ENCODE peak calls at places on chromosomes 4 and X, in nine cellular contexts. One of them, this sample, is unnamed.

GRCh38 chr4:182808673-182809416 is 108.3 kb downstream of the DCTD start:
- DNase-seq in body of pancreas: no peak
- DNase-seq in glutamatergic neuron: no peak
- DNase-seq in epithelial cell of esophagus: peak
- DNase-seq in fibroblast of pulmonary artery: peak
- DNase-seq in Calu3: no peak
- DNase-seq in B cell: peak
- DNase-seq in pancreas: no peak
- DNase-seq in SK-N-SH: no peak
- DNase-seq in this sample: no peak

GRCh38 chr4:53055274-53055673 is 193.2 kb downstream of the RASL11B start:
- DNase-seq in body of pancreas: no peak
- DNase-seq in glutamatergic neuron: no peak
- DNase-seq in epithelial cell of esophagus: peak
- DNase-seq in fibroblast of pulmonary artery: peak
- DNase-seq in Calu3: no peak
- DNase-seq in B cell: no peak
- DNase-seq in pancreas: no peak
- DNase-seq in SK-N-SH: peak
- DNase-seq in this sample: no peak

GRCh38 chr4:87073570-87074470 is 139.0 kb downstream of the AFF1 start:
- DNase-seq in body of pancreas: no peak
- DNase-seq in glutamatergic neuron: peak
- DNase-seq in epithelial cell of esophagus: peak
- DNase-seq in fibroblast of pulmonary artery: no peak
- DNase-seq in Calu3: no peak
- DNase-seq in B cell: peak
- DNase-seq in pancreas: no peak
- DNase-seq in SK-N-SH: peak
- DNase-seq in this sample: no peak

GRCh38 chrX:53563324-53563723 is 123.2 kb downstream of the HUWE1 start:
- DNase-seq in body of pancreas: no peak
- DNase-seq in glutamatergic neuron: no peak
- DNase-seq in epithelial cell of esophagus: no peak
- DNase-seq in fibroblast of pulmonary artery: no peak
- DNase-seq in Calu3: no peak
- DNase-seq in B cell: no peak
- DNase-seq in pancreas: no peak
- DNase-seq in SK-N-SH: no peak
- DNase-seq in this sample: no peak

GRCh38 chr4:189202182-189202868 is 738.3 kb upstream of the FRG1 start:
- DNase-seq in body of pancreas: peak
- DNase-seq in glutamatergic neuron: peak
- DNase-seq in epithelial cell of esophagus: peak
- DNase-seq in fibroblast of pulmonary artery: peak
- DNase-seq in Calu3: peak
- DNase-seq in B cell: peak
- DNase-seq in pancreas: peak
- DNase-seq in SK-N-SH: peak
- DNase-seq in this sample: no peak

GRCh38 chrX:120575379-120576114 is 14.8 kb upstream of the CUL4B start:
- DNase-seq in body of pancreas: no peak
- DNase-seq in glutamatergic neuron: no peak
- DNase-seq in epithelial cell of esophagus: no peak
- DNase-seq in fibroblast of pulmonary artery: no peak
- DNase-seq in Calu3: no peak
- DNase-seq in B cell: no peak
- DNase-seq in pancreas: no peak
- DNase-seq in SK-N-SH: no peak
- DNase-seq in this sample: no peak

GRCh38 chr4:113040793-113041192 is 8.7 kb upstream of the ANK2 start:
- DNase-seq in body of pancreas: no peak
- DNase-seq in glutamatergic neuron: no peak
- DNase-seq in epithelial cell of esophagus: no peak
- DNase-seq in fibroblast of pulmonary artery: no peak
- DNase-seq in Calu3: no peak
- DNase-seq in B cell: no peak
- DNase-seq in pancreas: no peak
- DNase-seq in SK-N-SH: no peak
- DNase-seq in this sample: no peak

GRCh38 chrX:126550816-126551215 is 1.8 kb downstream of the DCAF12L1 start:
- DNase-seq in body of pancreas: no peak
- DNase-seq in glutamatergic neuron: no peak
- DNase-seq in epithelial cell of esophagus: no peak
- DNase-seq in fibroblast of pulmonary artery: no peak
- DNase-seq in Calu3: no peak
- DNase-seq in B cell: no peak
- DNase-seq in pancreas: no peak
- DNase-seq in SK-N-SH: no peak
- DNase-seq in this sample: no peak

GRCh38 chrX:71660562-71661416 is 6.6 kb upstream of the LOC101059915 start:
- DNase-seq in body of pancreas: no peak
- DNase-seq in glutamatergic neuron: no peak
- DNase-seq in epithelial cell of esophagus: peak
- DNase-seq in fibroblast of pulmonary artery: no peak
- DNase-seq in Calu3: no peak
- DNase-seq in B cell: no peak
- DNase-seq in pancreas: no peak
- DNase-seq in SK-N-SH: no peak
- DNase-seq in this sample: no peak

GRCh38 chr4:37648084-37648817 is 37.9 kb downstream of the RELL1 start:
- DNase-seq in body of pancreas: peak
- DNase-seq in glutamatergic neuron: no peak
- DNase-seq in epithelial cell of esophagus: peak
- DNase-seq in fibroblast of pulmonary artery: peak
- DNase-seq in Calu3: peak
- DNase-seq in B cell: no peak
- DNase-seq in pancreas: peak
- DNase-seq in SK-N-SH: no peak
- DNase-seq in this sample: no peak

GRCh38 chr4:137070614-137071013 is 461.7 kb downstream of the PCDH18 start:
- DNase-seq in body of pancreas: no peak
- DNase-seq in glutamatergic neuron: no peak
- DNase-seq in epithelial cell of esophagus: no peak
- DNase-seq in fibroblast of pulmonary artery: no peak
- DNase-seq in Calu3: no peak
- DNase-seq in B cell: no peak
- DNase-seq in pancreas: no peak
- DNase-seq in SK-N-SH: peak
- DNase-seq in this sample: no peak

GRCh38 chr4:147340111-147340510 is 140.8 kb upstream of the EDNRA start:
- DNase-seq in body of pancreas: no peak
- DNase-seq in glutamatergic neuron: no peak
- DNase-seq in epithelial cell of esophagus: peak
- DNase-seq in fibroblast of pulmonary artery: peak
- DNase-seq in Calu3: no peak
- DNase-seq in B cell: no peak
- DNase-seq in pancreas: no peak
- DNase-seq in SK-N-SH: no peak
- DNase-seq in this sample: no peak

GRCh38 chr4:153260553-153261306 is 56.5 kb downstream of the TRIM2 start:
- DNase-seq in body of pancreas: no peak
- DNase-seq in glutamatergic neuron: no peak
- DNase-seq in epithelial cell of esophagus: no peak
- DNase-seq in fibroblast of pulmonary artery: peak
- DNase-seq in Calu3: no peak
- DNase-seq in B cell: no peak
- DNase-seq in pancreas: no peak
- DNase-seq in SK-N-SH: peak
- DNase-seq in this sample: no peak

GRCh38 chr4:102172341-102172740 is 172.9 kb downstream of the SLC39A8 start:
- DNase-seq in body of pancreas: no peak
- DNase-seq in glutamatergic neuron: no peak
- DNase-seq in epithelial cell of esophagus: no peak
- DNase-seq in fibroblast of pulmonary artery: no peak
- DNase-seq in Calu3: no peak
- DNase-seq in B cell: no peak
- DNase-seq in pancreas: no peak
- DNase-seq in SK-N-SH: no peak
- DNase-seq in this sample: no peak

GRCh38 chr4:150960818-150961217 is 54.3 kb downstream of the LRBA start:
- DNase-seq in body of pancreas: no peak
- DNase-seq in glutamatergic neuron: peak
- DNase-seq in epithelial cell of esophagus: peak
- DNase-seq in fibroblast of pulmonary artery: peak
- DNase-seq in Calu3: peak
- DNase-seq in B cell: peak
- DNase-seq in pancreas: no peak
- DNase-seq in SK-N-SH: peak
- DNase-seq in this sample: no peak

DNA sequence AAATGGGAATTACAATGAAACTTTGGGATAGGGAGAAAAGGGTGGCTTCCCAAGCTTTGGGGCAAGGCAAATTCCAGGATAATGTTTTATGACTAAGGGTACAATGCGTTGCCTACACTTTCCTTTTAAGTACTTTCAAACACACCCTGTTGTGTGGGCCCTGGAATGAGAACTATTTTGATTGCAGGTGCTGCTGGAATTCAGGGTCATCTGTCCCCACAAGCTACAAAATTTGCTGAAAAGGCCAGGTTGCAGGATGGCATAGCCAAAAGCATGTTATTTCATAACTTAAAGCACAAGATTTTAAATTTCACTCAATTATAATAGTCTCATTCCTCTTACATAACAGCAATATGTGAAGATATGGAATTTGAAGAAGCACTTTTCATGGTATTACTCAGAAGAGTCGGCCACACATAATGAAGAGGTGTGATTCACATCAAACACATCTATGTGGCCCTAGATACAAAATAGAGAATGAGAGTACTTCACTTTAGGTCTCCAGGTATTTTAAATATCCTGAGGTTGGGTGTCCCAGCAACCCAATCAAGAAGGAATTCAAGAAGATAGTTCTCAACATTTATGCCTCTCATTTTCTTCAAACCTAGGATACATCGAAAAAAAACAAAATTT is 89.3 kb downstream of the APBB2 start:
- DNase-seq in body of pancreas: no peak
- DNase-seq in glutamatergic neuron: no peak
- DNase-seq in epithelial cell of esophagus: peak
- DNase-seq in fibroblast of pulmonary artery: no peak
- DNase-seq in Calu3: no peak
- DNase-seq in B cell: no peak
- DNase-seq in pancreas: no peak
- DNase-seq in SK-N-SH: no peak
- DNase-seq in this sample: no peak
- TF ChIP-seq CTCF in body of pancreas: no peak
- TF ChIP-seq CTCF in glutamatergic neuron: no peak
- TF ChIP-seq CTCF in epithelial cell of esophagus: no peak
- TF ChIP-seq CTCF in fibroblast of pulmonary artery: no peak
- TF ChIP-seq CTCF in Calu3: no peak
- TF ChIP-seq CTCF in B cell: no peak
- TF ChIP-seq CTCF in pancreas: no peak
- TF ChIP-seq CTCF in SK-N-SH: no peak
- TF ChIP-seq CTCF in this sample: no peak

GRCh38 chrX:37825225-37825842 is 22.0 kb downstream of the DYNLT3 start:
- DNase-seq in body of pancreas: peak
- DNase-seq in glutamatergic neuron: peak
- DNase-seq in epithelial cell of esophagus: peak
- DNase-seq in fibroblast of pulmonary artery: peak
- DNase-seq in Calu3: peak
- DNase-seq in B cell: peak
- DNase-seq in pancreas: peak
- DNase-seq in SK-N-SH: peak
- DNase-seq in this sample: no peak
- TF ChIP-seq CTCF in body of pancreas: peak
- TF ChIP-seq CTCF in glutamatergic neuron: peak
- TF ChIP-seq CTCF in epithelial cell of esophagus: peak
- TF ChIP-seq CTCF in fibroblast of pulmonary artery: peak
- TF ChIP-seq CTCF in Calu3: peak
- TF ChIP-seq CTCF in B cell: peak
- TF ChIP-seq CTCF in pancreas: peak
- TF ChIP-seq CTCF in SK-N-SH: peak
- TF ChIP-seq CTCF in this sample: peak

GRCh38 chrX:24673424-24673823 is 20.3 kb upstream of the POLA1 start:
- DNase-seq in body of pancreas: no peak
- DNase-seq in glutamatergic neuron: no peak
- DNase-seq in epithelial cell of esophagus: no peak
- DNase-seq in fibroblast of pulmonary artery: no peak
- DNase-seq in Calu3: no peak
- DNase-seq in B cell: no peak
- DNase-seq in pancreas: no peak
- DNase-seq in SK-N-SH: no peak
- DNase-seq in this sample: no peak

GRCh38 chrX:24672701-24673190 is 21.0 kb upstream of the POLA1 start:
- DNase-seq in body of pancreas: peak
- DNase-seq in glutamatergic neuron: no peak
- DNase-seq in epithelial cell of esophagus: no peak
- DNase-seq in fibroblast of pulmonary artery: no peak
- DNase-seq in Calu3: peak
- DNase-seq in B cell: no peak
- DNase-seq in pancreas: no peak
- DNase-seq in SK-N-SH: no peak
- DNase-seq in this sample: no peak

GRCh38 chrX:24676403-24677024 is 17.2 kb upstream of the POLA1 start:
- DNase-seq in body of pancreas: no peak
- DNase-seq in glutamatergic neuron: no peak
- DNase-seq in epithelial cell of esophagus: peak
- DNase-seq in fibroblast of pulmonary artery: peak
- DNase-seq in Calu3: no peak
- DNase-seq in B cell: peak
- DNase-seq in pancreas: no peak
- DNase-seq in SK-N-SH: peak
- DNase-seq in this sample: no peak
- TF ChIP-seq CTCF in body of pancreas: peak
- TF ChIP-seq CTCF in glutamatergic neuron: peak
- TF ChIP-seq CTCF in epithelial cell of esophagus: peak
- TF ChIP-seq CTCF in fibroblast of pulmonary artery: peak
- TF ChIP-seq CTCF in Calu3: peak
- TF ChIP-seq CTCF in B cell: peak
- TF ChIP-seq CTCF in pancreas: peak
- TF ChIP-seq CTCF in SK-N-SH: peak
- TF ChIP-seq CTCF in this sample: peak

GRCh38 chrX:116961872-116962582 is 499.3 kb upstream of the CT83 start:
- DNase-seq in body of pancreas: no peak
- DNase-seq in glutamatergic neuron: no peak
- DNase-seq in epithelial cell of esophagus: peak
- DNase-seq in fibroblast of pulmonary artery: no peak
- DNase-seq in Calu3: no peak
- DNase-seq in B cell: no peak
- DNase-seq in pancreas: no peak
- DNase-seq in SK-N-SH: peak
- DNase-seq in this sample: no peak
- TF ChIP-seq CTCF in body of pancreas: no peak
- TF ChIP-seq CTCF in glutamatergic neuron: no peak
- TF ChIP-seq CTCF in epithelial cell of esophagus: peak
- TF ChIP-seq CTCF in fibroblast of pulmonary artery: no peak
- TF ChIP-seq CTCF in Calu3: no peak
- TF ChIP-seq CTCF in B cell: no peak
- TF ChIP-seq CTCF in pancreas: no peak
- TF ChIP-seq CTCF in SK-N-SH: peak
- TF ChIP-seq CTCF in this sample: no peak

DNA sequence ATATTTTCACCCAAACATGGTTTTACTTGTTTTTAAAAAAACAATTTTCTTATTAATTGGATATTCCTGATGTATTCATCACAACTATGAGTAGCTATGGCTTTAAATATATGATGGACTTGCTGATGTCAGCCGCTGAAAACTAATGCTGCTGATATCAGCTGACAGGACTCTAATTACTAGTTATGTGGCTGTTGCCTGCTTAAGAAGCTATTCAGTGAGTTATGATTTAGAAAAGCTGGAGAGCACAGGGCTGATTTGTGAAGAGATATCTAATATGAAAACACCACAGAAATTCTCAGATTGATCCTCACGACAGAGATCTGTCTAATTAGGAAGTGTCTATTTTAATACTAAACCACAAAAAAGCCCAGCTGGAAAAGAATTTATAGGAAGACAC is 31.7 kb upstream of the MAML3 start:
- DNase-seq in body of pancreas: no peak
- DNase-seq in glutamatergic neuron: no peak
- DNase-seq in epithelial cell of esophagus: no peak
- DNase-seq in fibroblast of pulmonary artery: no peak
- DNase-seq in Calu3: no peak
- DNase-seq in B cell: no peak
- DNase-seq in pancreas: no peak
- DNase-seq in SK-N-SH: no peak
- DNase-seq in this sample: no peak
- TF ChIP-seq CTCF in body of pancreas: no peak
- TF ChIP-seq CTCF in glutamatergic neuron: no peak
- TF ChIP-seq CTCF in epithelial cell of esophagus: no peak
- TF ChIP-seq CTCF in fibroblast of pulmonary artery: no peak
- TF ChIP-seq CTCF in Calu3: no peak
- TF ChIP-seq CTCF in B cell: no peak
- TF ChIP-seq CTCF in pancreas: no peak
- TF ChIP-seq CTCF in SK-N-SH: no peak
- TF ChIP-seq CTCF in this sample: no peak

This sample was measured in D721Med.